ENCODE peak calls at places on chromosomes 3 and 15, in five cellular contexts. Y is IMR-90, W is thoracic aorta, C is esophagus squamous epithelium, Q is fibroblast of the aortic adventitia. U is an unnamed sample.

GRCh38 chr3:106534206-106534605 is 665.4 kb upstream of the CBLB start:
- DNase-seq in Y (peak), W (no peak), Q (peak), C (no peak), U (peak)

GRCh38 chr3:47143068-47143467 is 20.8 kb downstream of the SETD2 start:
- DNase-seq in Y (no peak), C (no peak), Q (no peak), W (no peak), U (no peak)

GRCh38 chr3:154018100-154018696 is 103.0 kb upstream of the ARHGEF26 start:
- DNase-seq in Q (peak), W (no peak), C (no peak), Y (peak), U (peak)

GRCh38 chr3:54777141-54777540 is 150.7 kb downstream of the LRTM1 start:
- DNase-seq in Q (no peak), Y (no peak), W (no peak), C (no peak), U (no peak)

GRCh38 chr3:60294181-60294580 is 957.1 kb downstream of the FHIT start:
- DNase-seq in Q (peak), W (no peak), C (no peak), Y (peak), U (peak)

GRCh38 chr3:72505539-72506430 is 342.5 kb downstream of the SHQ1 start:
- DNase-seq in W (no peak), Y (no peak), C (no peak), Q (no peak), U (no peak)

GRCh38 chr15:47674576-47675232 is 42.6 kb upstream of the SEMA6D start:
- DNase-seq in W (no peak), Q (no peak), C (no peak), Y (no peak), U (no peak)

GRCh38 chr3:98967758-98968157 is 66.3 kb upstream of the DCBLD2 start:
- DNase-seq in Q (no peak), W (no peak), Y (no peak), C (no peak), U (no peak)

GRCh38 chr3:21795152-21795837 is 44.3 kb upstream of the ZNF385D start:
- DNase-seq in W (no peak), C (no peak), Y (no peak), Q (no peak), U (no peak)

GRCh38 chr3:155497930-155498647 is 204.6 kb upstream of the STRIT1 start:
- DNase-seq in Q (peak), Y (peak), W (no peak), C (no peak), U (peak)

GRCh38 chr15:100090411-100090810 is 251.4 kb downstream of the ADAMTS17 start:
- DNase-seq in W (no peak), C (no peak), Q (no peak), Y (no peak), U (no peak)

GRCh38 chr3:169295126-169295525 is 368.4 kb downstream of the MECOM start:
- DNase-seq in Q (peak), W (no peak), Y (peak), C (no peak), U (peak)

GRCh38 chr3:535566-536416 is 339.2 kb downstream of the CHL1 start:
- DNase-seq in Q (peak), C (no peak), Y (peak), W (no peak), U (peak)

GRCh38 chr15:99164119-99164518 is 59.2 kb downstream of the SYNM start:
- DNase-seq in Q (no peak), Y (no peak), C (no peak), W (no peak), U (no peak)

GRCh38 chr3:46395210-46395661 is 11.6 kb downstream of the CCR5AS start:
- DNase-seq in W (no peak), Q (no peak), C (no peak), Y (peak), U (no peak)

GRCh38 chr3:69219101-69219708 is 96.8 kb upstream of the LMOD3 start:
- DNase-seq in C (no peak), W (no peak), Y (no peak), Q (no peak), U (no peak)

GRCh38 chr15:23690450-23690852 is 3.3 kb upstream of the NDN start:
- DNase-seq in Y (peak), Q (peak), C (no peak), W (no peak), U (peak)

GRCh38 chr15:31482122-31482922 is 155.7 kb downstream of the KLF13 start:
- DNase-seq in W (no peak), Y (no peak), C (no peak), Q (no peak), U (no peak)

GRCh38 chr15:96771035-96771434 is 440.5 kb downstream of the NR2F2 start:
- DNase-seq in Y (no peak), W (no peak), C (no peak), Q (no peak), U (no peak)

GRCh38 chr3:33186524-33187367 is 31.9 kb downstream of the SUSD5 start:
- DNase-seq in W (no peak), C (no peak), Q (peak), Y (peak), U (peak)

GRCh38 chr3:151296226-151296625 is 17.9 kb upstream of the P2RY14 start:
- DNase-seq in Y (no peak), W (no peak), C (no peak), Q (no peak), U (no peak)

GRCh38 chr3:41682996-41683395 is 278.9 kb downstream of the ULK4 start:
- DNase-seq in W (no peak), Y (peak), C (no peak), Q (peak), U (peak)

GRCh38 chr3:101779047-101779807 is at the start of gene NXPE3:
- DNase-seq in W (peak), C (peak), Y (peak), Q (peak), U (peak)

GRCh38 chr3:14297784-14298236 is 104.6 kb upstream of the SLC6A6 start:
- DNase-seq in C (no peak), W (no peak), Q (no peak), Y (no peak), U (peak)

GRCh38 chr15:57665187-57665586 is 41.3 kb upstream of the POLR2M start:
- DNase-seq in W (no peak), C (no peak), Y (no peak), Q (no peak), U (no peak)

GRCh38 chr3:89186446-89186845 is 79.0 kb downstream of the EPHA3 start:
- DNase-seq in W (no peak), Y (no peak), Q (no peak), C (no peak), U (no peak)

GRCh38 chr3:129412542-129413198 is 15.8 kb downstream of the EFCAB12 start:
- DNase-seq in Q (peak), C (no peak), W (no peak), Y (peak), U (peak)

GRCh38 chr15:34318277-34319079 is 19.1 kb downstream of the SLC12A6 start:
- DNase-seq in W (no peak), Y (peak), Q (peak), C (no peak), U (peak)

GRCh38 chr3:126087552-126088175 is 3.7 kb upstream of the SLC41A3 start:
- DNase-seq in W (no peak), C (no peak), Q (no peak), Y (no peak), U (peak)

GRCh38 chr3:185552358-185552877 is at the start of gene LIPH:
- DNase-seq in C (no peak), Q (peak), Y (peak), W (no peak), U (no peak)

GRCh38 chr3:144687862-144688261 is 716.2 kb downstream of the DIPK2A start:
- DNase-seq in Q (peak), C (no peak), W (no peak), Y (no peak), U (no peak)

GRCh38 chr3:54630111-54630623 is 297.7 kb downstream of the LRTM1 start:
- DNase-seq in W (no peak), Q (no peak), C (no peak), Y (no peak), U (no peak)

GRCh38 chr3:172559029-172559428 is 35.8 kb upstream of the TNFSF10 start:
- DNase-seq in Q (no peak), W (no peak), C (no peak), Y (no peak), U (no peak)

GRCh38 chr3:38054166-38054991 is 15.4 kb downstream of the DLEC1 start:
- DNase-seq in Q (no peak), W (no peak), Y (peak), C (no peak), U (peak)

GRCh38 chr15:100781061-100781960 is 98.3 kb upstream of the ALDH1A3 start:
- DNase-seq in W (no peak), Q (no peak), Y (no peak), C (no peak), U (no peak)

GRCh38 chr3:169869484-169870304 is at the start of gene LRRC31:
- DNase-seq in C (no peak), Q (no peak), W (no peak), Y (no peak), U (no peak)

DNA sequence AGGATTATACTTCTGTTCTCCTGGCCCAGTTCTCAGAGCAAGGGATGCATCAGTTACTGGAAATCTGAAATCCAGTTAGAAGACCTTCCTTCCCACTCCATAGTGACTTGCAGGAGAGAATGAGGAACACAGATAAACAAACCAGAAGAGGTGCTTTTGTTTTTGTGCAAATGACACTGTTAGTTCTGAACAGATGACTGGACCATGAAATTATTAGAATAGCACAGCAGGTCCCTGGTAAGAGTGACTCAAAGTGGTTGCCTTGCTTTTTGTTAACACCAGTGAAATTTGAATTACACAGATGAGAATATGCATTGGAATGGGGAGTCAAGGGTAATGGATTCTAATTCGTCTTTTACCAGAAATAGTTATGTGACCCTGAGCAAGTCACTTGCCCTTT is 30.4 kb upstream of the LRIG1 start:
- DNase-seq in C (no peak), Y (no peak), W (no peak), Q (no peak), U (no peak)
- H3K4me3 ChIP-seq in C (no peak), Y (no peak), W (no peak), Q (no peak), U (no peak)

DNA sequence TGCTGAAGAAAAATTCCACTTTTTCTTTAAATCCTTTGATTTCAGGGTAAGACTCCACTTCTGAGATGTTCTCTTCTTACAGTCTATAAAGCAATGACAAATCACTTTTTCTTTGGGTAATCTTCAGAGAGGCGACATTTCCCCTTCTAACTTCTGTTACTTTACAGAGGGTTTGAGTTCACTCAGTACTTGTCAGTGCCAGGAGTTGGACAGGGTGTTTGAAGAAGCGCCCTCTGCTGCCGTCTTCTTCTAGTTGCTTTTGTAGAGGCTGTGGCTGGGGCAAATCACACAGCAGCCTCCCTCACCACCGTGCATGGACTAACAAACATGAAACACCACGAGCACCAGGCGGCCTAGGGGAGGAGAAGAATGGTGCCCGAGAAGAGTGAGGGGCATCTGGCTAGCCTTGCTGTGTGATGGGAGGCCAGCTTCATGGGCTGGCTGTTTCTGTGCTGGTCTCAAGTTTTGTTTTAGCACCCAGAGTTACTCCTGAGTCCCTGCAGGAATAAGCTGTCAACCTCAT is at the start of gene CD80:
- DNase-seq in C (peak), W (no peak), Q (peak), Y (peak), U (peak)
- TF ChIP-seq CTCF in C (peak), W (no peak), Q (peak), Y (peak), U (peak)

GRCh38 chr3:16373270-16373785 is 108.3 kb downstream of the OXNAD1 start:
- DNase-seq in C (no peak), Y (no peak), Q (no peak), W (no peak), U (no peak)

GRCh38 chr3:16370872-16371740 is 106.1 kb downstream of the OXNAD1 start:
- DNase-seq in Q (peak), Y (peak), C (no peak), W (no peak), U (no peak)

GRCh38 chr3:16370503-16370871 is 105.5 kb downstream of the OXNAD1 start:
- DNase-seq in W (no peak), Q (no peak), C (no peak), Y (no peak), U (no peak)

GRCh38 chr3:16374047-16375019 is 109.3 kb downstream of the OXNAD1 start:
- DNase-seq in Q (no peak), C (no peak), W (no peak), Y (no peak), U (no peak)

DNA sequence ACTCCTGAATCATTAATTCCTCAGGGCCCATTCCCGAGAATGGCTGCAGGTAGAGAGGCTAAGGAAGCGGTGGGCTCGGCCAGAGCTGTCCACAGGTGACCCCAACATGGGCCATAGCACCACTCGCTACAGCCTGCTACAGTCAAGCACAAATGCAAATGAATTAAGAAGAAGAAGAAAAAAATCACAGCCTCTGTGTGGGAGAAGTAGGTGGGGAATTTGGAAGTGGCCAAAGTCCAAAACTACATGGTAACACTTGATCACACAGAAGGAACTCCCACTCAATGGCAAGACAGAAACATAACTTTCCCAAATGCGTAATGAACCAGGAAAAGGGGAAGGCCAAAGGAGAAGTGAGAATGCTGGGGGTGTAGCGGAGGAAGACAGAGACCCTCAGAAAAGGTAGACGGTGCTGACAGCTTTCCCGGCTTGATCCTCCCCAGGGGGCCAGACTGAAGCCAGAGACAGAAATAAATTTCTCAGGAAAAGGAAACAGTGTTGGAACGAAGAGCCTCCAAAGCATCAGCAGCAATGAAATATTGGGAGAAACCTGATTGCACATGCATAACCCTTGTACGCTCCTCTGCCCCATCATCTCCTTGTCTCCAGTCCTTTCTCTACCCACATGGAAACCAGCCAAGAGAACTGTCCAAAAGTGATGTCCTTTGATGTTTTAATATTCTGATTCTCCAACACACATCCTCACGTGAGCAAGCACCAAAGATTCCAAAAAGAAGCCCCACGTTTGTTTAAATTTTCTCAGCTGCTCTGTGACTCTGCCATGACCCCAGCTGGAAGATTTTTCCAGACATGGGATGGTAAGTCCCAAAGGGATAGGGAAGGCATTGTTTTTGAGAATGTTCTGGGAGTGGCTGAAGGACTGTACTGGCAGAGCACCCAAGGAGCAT is 107.6 kb downstream of the OXNAD1 start:
- DNase-seq in C (no peak), Y (no peak), W (no peak), Q (peak), U (no peak)
- H3K4me3 ChIP-seq in C (no peak), Y (no peak), W (no peak), Q (no peak), U (no peak)

GRCh38 chr3:190701096-190701532 is 161.4 kb downstream of the GMNC start:
- DNase-seq in W (no peak), C (no peak), Y (peak), Q (peak), U (peak)
- TF ChIP-seq CTCF in W (peak), C (no peak), Y (peak), Q (peak), U (peak)

DNA sequence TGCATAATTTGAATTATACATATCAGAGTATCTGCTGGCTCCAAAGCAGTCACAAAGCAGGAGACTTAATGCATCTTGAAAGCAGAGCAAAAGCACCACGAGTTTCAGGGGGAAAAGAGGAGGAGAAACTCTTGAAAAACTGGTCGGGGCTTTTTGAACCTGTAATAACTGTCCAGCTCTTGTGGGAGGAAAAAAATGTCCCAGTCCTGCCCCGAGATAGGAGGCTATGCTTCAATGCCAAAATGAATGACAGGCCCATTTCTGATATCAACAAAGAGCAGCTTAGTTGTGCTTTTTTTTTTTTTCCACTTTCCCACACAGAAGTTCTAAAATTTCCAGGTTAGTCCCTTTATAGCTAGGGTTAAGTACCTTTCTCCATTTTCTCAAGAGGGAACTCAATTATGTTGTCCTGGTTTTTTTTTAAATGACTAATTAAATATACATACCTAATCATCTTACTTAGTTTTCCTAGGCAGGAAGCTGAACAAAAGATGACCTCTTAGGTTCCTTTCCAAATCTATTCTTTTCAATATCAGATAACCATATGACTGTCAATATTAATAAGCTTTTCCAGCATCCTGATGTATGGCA is 120.2 kb downstream of the TFDP2 start:
- DNase-seq in W (no peak), Y (no peak), C (no peak), Q (no peak), U (no peak)
- H3K4me3 ChIP-seq in W (peak), Y (no peak), C (no peak), Q (no peak), U (no peak)